ENCODE peak calls at places on chromosomes 5 and 9, in eight cellular contexts. U, G, P, Z, M, W, A and Y are unnamed samples.

GRCh38 chr9:123354806-123355508 is 1.0 kb upstream of the CRB2 start:
- DNase-seq in P (no peak), U (no peak), Z (no peak), W (no peak), A (no peak), M (no peak), G (no peak), Y (no peak)

GRCh38 chr9:81410201-81410600 is 279.1 kb downstream of the TLE1 start:
- DNase-seq in Z (no peak), M (peak; percentile 71), A (no peak), U (peak; percentile 96), P (no peak), W (no peak), G (no peak), Y (peak; percentile 96)

GRCh38 chr5:43110606-43111170 is 10.0 kb upstream of the ZNF131 start:
- DNase-seq in Z (no peak), G (no peak), U (peak; percentile 5), A (no peak), P (no peak), M (no peak), W (peak; percentile 45), Y (no peak)

GRCh38 chr9:36746415-36746814 is 173.7 kb downstream of the MELK start:
- DNase-seq in U (no peak), M (no peak), A (no peak), Z (no peak), P (no peak), G (no peak), W (no peak), Y (no peak)

GRCh38 chr5:3035452-3035851 is 284.0 kb upstream of the IRX2 start:
- DNase-seq in Z (no peak), M (no peak), U (no peak), A (no peak), G (no peak), W (no peak), P (no peak), Y (no peak)

GRCh38 chr9:17578911-17579793 is at the start of gene SH3GL2:
- DNase-seq in W (peak; percentile 86), A (no peak), Z (peak; percentile 46), U (peak; percentile 5), M (no peak), P (no peak), G (peak; percentile 26), Y (peak; percentile 10)

GRCh38 chr5:58683567-58683966 is 100.7 kb downstream of the RAB3C start:
- DNase-seq in P (no peak), A (no peak), W (no peak), Z (no peak), U (peak; percentile 20), G (no peak), M (no peak), Y (no peak)

GRCh38 chr5:114305402-114306207 is 56.3 kb upstream of the KCNN2 start:
- DNase-seq in P (no peak), G (no peak), U (peak; percentile 7), M (no peak), W (no peak), A (no peak), Z (no peak), Y (no peak)

GRCh38 chr5:55575815-55576583 is 41.2 kb upstream of the PLPP1 start:
- DNase-seq in Z (no peak), W (no peak), P (peak; percentile 87), A (no peak), G (no peak), U (no peak), M (no peak), Y (no peak)

GRCh38 chr5:180809403-180810209 is 7.0 kb upstream of the MGAT1 start:
- DNase-seq in W (peak; percentile 92), M (no peak), U (peak; percentile 83), Z (peak; percentile 97), P (peak; percentile 48), G (peak; percentile 79), A (peak; percentile 94), Y (peak; percentile 83)